ENCODE peak calls at places on chromosomes 16 and 17, in four cellular contexts. I is effector memory CD4-positive, alpha-beta T cell; P is suprapubic skin; Z is tibial nerve. O is an unnamed sample. For H3K4me1, the result is how much of the 10 kb centered on the place peaks cover.

GRCh38 chr16:67560827-67561342 is 1.4 kb upstream of the CTCF start:
- DNase-seq in I (no peak), P (no peak), Z (no peak), O (peak)

GRCh38 chr16:50316848-50317630 is 50.7 kb downstream of the ADCY7 start:
- DNase-seq in I (no peak), P (no peak), Z (no peak), O (no peak)

GRCh38 chr17:8997994-8998628 is 23.2 kb upstream of the NTN1 start:
- DNase-seq in I (peak), P (no peak), Z (peak), O (peak)

GRCh38 chr16:79362312-79362970 is 238.1 kb downstream of the MAF start:
- DNase-seq in I (no peak), P (no peak), Z (no peak), O (no peak)

GRCh38 chr16:24821129-24821528 is 24.6 kb upstream of the SLC5A11 start:
- DNase-seq in I (no peak), P (no peak), Z (no peak), O (no peak)

GRCh38 chr17:57293077-57293476 is 36.8 kb downstream of the MSI2 start:
- DNase-seq in I (no peak), P (no peak), Z (no peak), O (no peak)

GRCh38 chr16:85754403-85754802 is 3.5 kb upstream of the C16orf74 start:
- DNase-seq in I (no peak), P (no peak), Z (no peak), O (no peak)

GRCh38 chr16:53504665-53505064 is 1.7 kb upstream of the AKTIP start:
- DNase-seq in I (no peak), P (no peak), Z (no peak), O (no peak)

GRCh38 chr16:48860341-48860740 is 250.4 kb upstream of the N4BP1 start:
- DNase-seq in I (no peak), P (no peak), Z (no peak), O (no peak)

GRCh38 chr17:14746784-14747575 is 446.1 kb downstream of the HS3ST3B1 start:
- DNase-seq in I (no peak), P (no peak), Z (no peak), O (no peak)

GRCh38 chr16:57071840-57072541 is 20.4 kb upstream of the CPNE2 start:
- DNase-seq in I (no peak), P (no peak), Z (no peak), O (peak)

GRCh38 chr17:52027081-52027480 is 131.4 kb downstream of the CA10 start:
- DNase-seq in I (no peak), P (no peak), Z (no peak), O (peak)

GRCh38 chr16:53708490-53708889 is 4.5 kb downstream of the FTO start:
- DNase-seq in I (no peak), P (no peak), Z (no peak), O (no peak)

GRCh38 chr17:15346196-15346595 is 4.8 kb upstream of the TEKT3 start:
- DNase-seq in I (no peak), P (no peak), Z (no peak), O (no peak)

GRCh38 chr17:8151120-8151640 is 1.0 kb downstream of the PER1 start:
- DNase-seq in I (peak), P (peak), Z (peak), O (peak)

GRCh38 chr16:6341993-6342392 is 990.7 kb upstream of the RBFOX1 start:
- DNase-seq in I (no peak), P (no peak), Z (no peak), O (no peak)

GRCh38 chr17:75345514-75346167 is 56.4 kb upstream of the SLC25A19 start:
- DNase-seq in I (no peak), P (no peak), Z (no peak), O (no peak)
- H3K4me1 ChIP-seq in I (half or more), P (half or more), Z (under half), O (under half)

DNA sequence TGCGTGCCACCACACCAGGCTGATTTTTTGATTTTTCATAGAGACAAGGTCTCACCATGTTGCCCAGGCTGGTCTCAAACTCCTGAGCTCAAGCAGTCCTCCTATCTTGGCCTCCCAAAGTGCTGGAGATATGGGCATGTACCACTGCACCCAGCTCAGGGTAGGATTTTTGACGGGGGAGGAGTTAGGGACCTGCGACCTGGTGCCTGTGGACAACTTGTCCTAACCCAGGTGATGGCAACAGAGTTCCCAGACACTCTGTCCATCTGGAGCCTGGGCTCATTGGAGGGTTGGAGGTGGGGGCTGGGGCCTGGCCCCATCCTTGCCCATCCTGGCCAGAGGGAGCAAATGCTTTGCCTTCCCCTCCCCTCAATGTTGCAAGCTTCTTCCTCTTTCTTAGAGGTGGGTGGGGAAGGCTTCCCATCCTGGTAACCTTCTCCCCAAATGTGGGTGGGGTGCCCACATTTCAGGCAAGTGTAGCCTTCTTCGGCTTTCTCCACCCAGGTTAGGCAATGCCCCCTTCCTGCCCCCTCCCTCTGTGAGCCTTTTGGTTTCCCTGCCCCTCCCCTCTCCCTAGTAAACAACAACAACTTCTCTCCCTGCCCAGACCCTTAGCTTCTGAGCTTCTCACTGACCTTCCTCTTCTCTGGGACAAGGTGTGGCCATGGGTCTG is 24.9 kb downstream of the RARA start:
- DNase-seq in I (no peak), P (no peak), Z (no peak), O (no peak)
- H3K4me1 ChIP-seq in I (half or more), P (half or more), Z (under half), O (under half)

GRCh38 chr17:80786887-80787286 is 204.8 kb upstream of the CHMP6 start:
- DNase-seq in I (no peak), P (peak), Z (no peak), O (no peak)
- H3K4me1 ChIP-seq in I (half or more), P (half or more), Z (under half), O (under half)

DNA sequence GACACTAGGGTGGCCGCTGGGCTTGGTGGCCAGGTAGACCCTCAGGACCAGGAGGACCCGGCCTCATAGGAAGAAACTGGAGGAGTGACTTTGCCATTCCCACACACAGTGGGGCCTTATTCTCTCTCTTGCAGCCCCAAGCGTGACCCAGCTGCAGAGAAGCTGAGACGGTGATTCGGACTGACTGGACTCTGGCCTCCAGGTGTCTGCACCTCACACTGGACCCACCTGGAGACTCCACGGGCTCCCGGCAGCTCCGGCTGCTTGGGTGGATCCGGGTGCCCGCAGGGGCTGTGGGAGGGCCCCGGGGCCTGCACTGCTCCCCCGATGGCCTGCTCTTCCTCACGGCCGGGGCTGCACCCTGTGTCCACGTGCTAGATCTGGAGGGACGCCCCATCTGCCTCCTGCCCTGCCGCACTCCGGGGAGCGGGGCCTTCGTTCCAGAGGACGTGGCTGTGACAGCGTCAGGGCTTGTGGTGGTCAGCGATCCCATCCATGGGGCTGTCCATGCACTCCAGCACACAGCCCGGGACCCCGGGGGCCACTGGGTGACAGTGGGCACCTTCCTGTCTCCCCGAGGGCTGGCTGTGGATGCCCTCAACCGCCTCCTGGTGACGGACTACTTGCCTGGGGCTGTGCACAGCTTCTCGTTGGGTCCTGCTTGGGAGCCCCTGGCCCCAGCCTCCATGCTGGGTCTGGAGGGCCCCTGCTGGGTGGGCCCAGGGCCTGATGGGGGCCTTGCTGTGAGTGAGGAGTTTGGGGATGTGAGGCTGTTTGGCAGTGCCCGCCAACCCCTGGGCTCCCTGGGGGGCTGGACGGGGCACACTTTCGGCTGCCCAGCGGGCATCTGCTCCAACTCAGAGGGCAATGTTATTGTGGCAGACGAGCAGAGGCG is 804 bp downstream of the NHLRC4 start:
- DNase-seq in I (no peak), P (no peak), Z (no peak), O (no peak)
- H3K4me1 ChIP-seq in I (under half), P (half or more), Z (under half), O (under half)

DNA sequence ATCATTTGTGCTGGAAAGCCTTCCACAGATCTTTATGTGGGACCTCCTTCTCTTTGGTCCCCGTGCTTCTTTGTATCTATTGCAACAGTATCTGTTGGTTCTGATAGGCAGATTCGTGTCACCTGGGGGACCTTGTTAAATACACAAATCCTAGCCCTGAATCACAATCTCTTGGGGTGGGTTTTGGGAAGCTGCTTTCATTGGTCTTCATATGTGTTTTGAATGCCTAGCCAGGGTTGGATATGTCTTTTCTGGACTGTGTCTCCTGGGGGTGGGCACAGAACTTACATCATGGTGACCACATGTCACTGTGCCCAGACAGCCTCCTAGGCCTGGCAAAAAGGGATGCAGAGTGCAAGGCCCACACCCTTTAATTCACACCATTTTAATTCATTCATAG is 81.0 kb upstream of the HNF1B start:
- DNase-seq in I (no peak), P (no peak), Z (no peak), O (no peak)
- H3K4me1 ChIP-seq in I (under half), P (under half), Z (under half), O (under half)

DNA sequence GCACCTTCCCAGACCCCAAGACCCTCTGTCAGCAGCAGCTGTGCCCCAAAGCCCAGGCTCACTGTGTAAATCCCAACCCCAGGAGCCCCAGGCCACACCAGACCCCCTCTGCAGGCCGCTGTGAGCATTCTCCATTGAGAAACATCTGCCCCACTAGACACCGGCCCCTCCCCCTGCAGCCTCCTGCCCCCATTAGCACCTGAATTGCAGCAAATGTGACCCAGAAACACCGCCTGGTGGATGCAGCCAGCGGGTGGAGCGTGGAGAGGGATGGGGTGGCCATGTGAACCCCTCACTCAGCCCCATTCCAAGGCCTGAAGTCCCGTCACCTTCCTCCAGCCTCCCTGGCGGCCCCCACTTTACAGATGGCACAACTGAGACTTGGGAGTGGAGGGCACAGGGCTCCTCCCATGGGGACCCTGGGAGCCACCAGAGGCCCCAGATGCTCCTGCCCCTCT is 2.2 kb downstream of the UBALD1 start:
- DNase-seq in I (no peak), P (no peak), Z (no peak), O (no peak)
- H3K4me1 ChIP-seq in I (under half), P (under half), Z (under half), O (under half)

DNA sequence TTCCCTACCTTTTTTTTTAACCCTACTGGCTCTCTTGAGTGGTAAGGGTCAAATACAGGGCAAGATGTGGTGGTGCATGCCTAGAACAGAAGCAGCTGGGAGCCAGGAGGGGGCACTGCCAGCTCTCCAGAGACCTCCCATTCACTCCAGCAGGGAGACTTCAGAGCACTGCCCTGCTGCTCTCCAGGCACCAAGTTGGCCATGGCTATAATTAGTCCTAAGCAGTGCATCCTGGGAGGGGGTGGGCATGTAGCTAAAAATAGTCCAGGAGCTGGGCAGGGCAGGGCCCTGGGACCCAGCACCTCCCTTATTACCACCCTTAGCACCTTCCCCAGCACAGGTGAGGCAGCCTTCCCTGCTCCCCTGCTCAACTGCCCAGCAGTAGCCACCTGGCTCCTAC is 3.5 kb downstream of the CORO6 start:
- DNase-seq in I (no peak), P (no peak), Z (no peak), O (no peak)
- H3K4me1 ChIP-seq in I (half or more), P (half or more), Z (under half), O (under half)